ENCODE peak calls at places on chromosomes 16 and 17, in four cellular contexts. U is H1, R is HCT116, Z is K562. J is an unnamed sample.

GRCh38 chr16:85798901-85799496 is 345 bp downstream of the EMC8 start:
- DNase-seq in R (no peak), Z (peak), U (no peak), J (no peak)

GRCh38 chr16:53893731-53894435 is 189.9 kb downstream of the FTO start:
- DNase-seq in R (no peak), Z (no peak), U (no peak), J (no peak)

GRCh38 chr17:72890711-72891110 is 201.8 kb downstream of the SLC39A11 start:
- DNase-seq in U (no peak), Z (peak), R (no peak), J (no peak)

GRCh38 chr16:66977341-66978113 is 10.9 kb upstream of the CES4A start:
- DNase-seq in U (peak), R (peak), Z (peak), J (peak)

GRCh38 chr16:14181371-14182050 is 110.4 kb downstream of the MRTFB start:
- DNase-seq in U (no peak), R (no peak), Z (no peak), J (no peak)

GRCh38 chr17:34614698-34615097 is 35.3 kb downstream of the TMEM132E start:
- DNase-seq in R (no peak), Z (no peak), U (no peak), J (no peak)

GRCh38 chr17:66375121-66375520 is 72.7 kb downstream of the PRKCA start:
- DNase-seq in U (no peak), R (no peak), Z (no peak), J (no peak)

GRCh38 chr16:53061701-53062159 is 6.9 kb downstream of the CHD9 start:
- DNase-seq in R (no peak), U (no peak), Z (no peak), J (peak)

GRCh38 chr17:6069611-6070279 is 434 bp upstream of the WSCD1 start:
- DNase-seq in Z (no peak), U (no peak), R (no peak), J (no peak)

GRCh38 chr16:85393674-85394510 is 219.2 kb upstream of the GSE1 start:
- DNase-seq in Z (peak), U (no peak), R (no peak), J (no peak)

GRCh38 chr17:8803531-8804416 is 4.6 kb upstream of the MFSD6L start:
- DNase-seq in U (no peak), Z (no peak), R (no peak), J (no peak)

GRCh38 chr16:4521971-4522623 is 16.5 kb downstream of the CDIP1 start:
- DNase-seq in U (no peak), R (no peak), Z (no peak), J (no peak)

GRCh38 chr17:68319420-68320162 is 28.3 kb downstream of the ARSG start:
- DNase-seq in Z (no peak), U (no peak), R (no peak), J (peak)

GRCh38 chr17:48611213-48611612 is 396 bp upstream of the HOXB7 start:
- DNase-seq in U (no peak), Z (no peak), R (no peak), J (no peak)

GRCh38 chr17:68328676-68329075 is 37.4 kb downstream of the ARSG start:
- DNase-seq in R (no peak), Z (no peak), U (no peak), J (no peak)

GRCh38 chr17:51869387-51869786 is 289.1 kb downstream of the CA10 start:
- DNase-seq in Z (no peak), R (no peak), U (no peak), J (no peak)

GRCh38 chr16:2092866-2093265 is 42.8 kb downstream of the PKD1 start:
- DNase-seq in Z (no peak), R (no peak), U (no peak), J (no peak)
- TF ChIP-seq EGR1 in Z (no peak), R (no peak), U (no peak), J (no peak)

GRCh38 chr16:12758031-12758669 is 45.5 kb downstream of the CPPED1 start:
- DNase-seq in Z (no peak), U (no peak), R (no peak), J (no peak)
- TF ChIP-seq EGR1 in Z (peak), U (no peak), R (no peak), J (no peak)

GRCh38 chr17:21678451-21679081 is 13.8 kb upstream of the KCNJ18 start:
- DNase-seq in R (no peak), U (no peak), Z (peak), J (no peak)

GRCh38 chr17:21674242-21674731 is 18.0 kb upstream of the KCNJ18 start:
- DNase-seq in R (no peak), U (no peak), Z (peak), J (no peak)

GRCh38 chr17:21677911-21678310 is 14.4 kb upstream of the KCNJ18 start:
- DNase-seq in U (no peak), R (no peak), Z (no peak), J (no peak)

GRCh38 chr17:21677126-21677910 is 15.0 kb upstream of the KCNJ18 start:
- DNase-seq in R (no peak), U (no peak), Z (no peak), J (no peak)

GRCh38 chr17:21676281-21677111 is 15.8 kb upstream of the KCNJ18 start:
- DNase-seq in U (no peak), Z (no peak), R (no peak), J (no peak)
- TF ChIP-seq EGR1 in U (no peak), Z (no peak), R (no peak), J (no peak)

GRCh38 chr17:2053380-2054261 is 1.3 kb upstream of the HIC1 start:
- DNase-seq in Z (peak), U (no peak), R (no peak), J (no peak)
- TF ChIP-seq EGR1 in Z (peak), U (no peak), R (no peak), J (peak)